ENCODE peak calls at places on chromosome 17, in nine cellular contexts. L is heart left ventricle, J is IMR-90, S is GM12878, Q is HCT116, P is transverse colon, Y is breast epithelium, M is esophagus squamous epithelium, N is body of pancreas. V is an unnamed sample.

GRCh38 chr17:9284884-9285283 is 263.6 kb downstream of the NTN1 start:
- DNase-seq in P (no peak), Q (no peak), N (no peak), L (peak; percentile 46), M (no peak), Y (no peak), J (no peak), S (no peak), V (no peak)

GRCh38 chr17:47882247-47882646 is 13.8 kb upstream of the SP2 start:
- DNase-seq in M (no peak), P (peak; percentile 81), N (no peak), L (no peak), S (no peak), Q (no peak), J (peak; percentile 32), Y (peak; percentile 64), V (peak; percentile 62)

GRCh38 chr17:68248886-68249872 is 1.3 kb downstream of the AMZ2 start:
- DNase-seq in Q (no peak), Y (peak; percentile 16), J (no peak), S (no peak), M (no peak), L (no peak), P (no peak), N (no peak), V (no peak)

GRCh38 chr17:2909164-2909852 is 113.1 kb downstream of the RAP1GAP2 start:
- DNase-seq in M (no peak), S (no peak), P (peak; percentile 30), Q (no peak), L (no peak), N (no peak), Y (no peak), J (no peak), V (no peak)

GRCh38 chr17:286571-286970 is 66.0 kb downstream of the RPH3AL start:
- DNase-seq in M (no peak), P (peak; percentile 2), Y (no peak), J (no peak), Q (no peak), N (peak; percentile 1), S (no peak), L (no peak), V (no peak)

GRCh38 chr17:35291802-35292201 is 48.9 kb downstream of the SLFN5 start:
- DNase-seq in Y (no peak), J (peak; percentile 8), S (no peak), Q (no peak), M (no peak), P (no peak), N (no peak), L (no peak), V (no peak)

GRCh38 chr17:17127730-17128291 is 78.3 kb downstream of the PLD6 start:
- DNase-seq in J (peak; percentile 32), S (no peak), M (no peak), P (no peak), Y (no peak), N (no peak), Q (no peak), L (no peak), V (no peak)

GRCh38 chr17:17322516-17323510 is 19.6 kb downstream of the NT5M start:
- DNase-seq in P (no peak), S (no peak), Y (no peak), J (no peak), M (no peak), Q (no peak), N (no peak), L (no peak), V (no peak)

GRCh38 chr17:81515530-81516041 is 3.0 kb upstream of the ACTG1 start:
- DNase-seq in N (no peak), Y (no peak), L (no peak), M (no peak), J (no peak), P (no peak), Q (no peak), S (no peak), V (peak; percentile 49)

GRCh38 chr17:28008526-28008925 is 34.0 kb upstream of the NLK start:
- DNase-seq in J (peak; percentile 66), Q (peak; percentile 8), N (peak; percentile 73), Y (no peak), M (no peak), L (peak; percentile 25), P (peak; percentile 38), S (no peak), V (peak; percentile 47)

DNA sequence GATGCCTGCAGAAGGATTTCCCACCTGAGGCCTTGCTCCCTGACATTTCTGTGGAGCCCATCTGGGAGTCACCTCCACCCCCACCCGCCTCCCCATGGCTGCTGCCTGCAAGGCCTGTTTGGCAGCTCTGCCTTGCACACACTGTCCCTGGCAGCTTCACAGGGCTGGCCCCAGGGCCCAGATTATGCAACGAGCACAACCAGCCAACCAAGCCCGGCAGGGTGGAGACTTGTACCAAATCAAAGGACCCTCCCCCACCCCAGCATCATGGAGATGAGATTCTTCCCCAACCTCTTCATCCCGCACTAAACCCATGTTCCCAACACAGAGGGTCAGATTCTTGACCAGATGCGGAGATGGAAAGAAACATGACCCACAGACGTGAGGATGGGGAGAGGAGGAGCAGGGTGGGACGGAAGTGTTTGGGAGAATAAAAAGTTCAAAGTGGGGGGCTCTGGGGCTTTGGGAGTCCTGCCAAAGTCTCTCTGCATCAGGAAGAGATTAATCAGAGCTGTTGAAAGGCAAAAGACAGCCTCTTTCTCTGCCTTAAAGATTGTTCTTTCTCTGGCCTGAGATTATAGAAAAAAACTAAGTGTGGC is 3.8 kb downstream of the SMARCD2 start:
- DNase-seq in M (no peak), L (peak; percentile 82), N (peak; percentile 96), P (peak; percentile 82), S (no peak), Y (peak; percentile 96), Q (no peak), J (peak; percentile 45), V (peak; percentile 97)
- TF ChIP-seq POLR2A in M (peak; percentile 28), L (no peak), N (peak; percentile 42), P (no peak), S (no peak), Y (no peak), Q (no peak), J (no peak), V (no peak)

GRCh38 chr17:57110579-57111367 is 25.7 kb downstream of the AKAP1 start:
- DNase-seq in L (peak; percentile 52), J (peak; percentile 3), M (no peak), S (no peak), Y (no peak), N (no peak), Q (no peak), P (no peak), V (no peak)

GRCh38 chr17:57110152-57110542 is 25.1 kb downstream of the AKAP1 start:
- DNase-seq in P (no peak), J (no peak), N (peak; percentile 43), S (no peak), Y (no peak), M (no peak), Q (no peak), L (peak; percentile 61), V (no peak)

GRCh38 chr17:57108656-57109392 is 23.8 kb downstream of the AKAP1 start:
- DNase-seq in P (peak; percentile 61), J (no peak), S (no peak), N (no peak), Y (no peak), Q (no peak), L (no peak), M (no peak), V (no peak)

GRCh38 chr17:57111386-57111785 is 26.3 kb downstream of the AKAP1 start:
- DNase-seq in N (no peak), S (no peak), M (no peak), P (no peak), L (no peak), Y (no peak), J (no peak), Q (no peak), V (no peak)

GRCh38 chr17:57109393-57110151 is 24.5 kb downstream of the AKAP1 start:
- DNase-seq in L (peak; percentile 64), S (no peak), P (peak; percentile 49), M (no peak), N (no peak), Y (peak; percentile 86), Q (no peak), J (peak; percentile 5), V (no peak)
- TF ChIP-seq CTCF in L (peak; percentile 17), S (no peak), P (peak; percentile 20), M (peak; percentile 40), N (no peak), Y (peak; percentile 25), Q (peak; percentile 33), J (no peak), V (no peak)

DNA sequence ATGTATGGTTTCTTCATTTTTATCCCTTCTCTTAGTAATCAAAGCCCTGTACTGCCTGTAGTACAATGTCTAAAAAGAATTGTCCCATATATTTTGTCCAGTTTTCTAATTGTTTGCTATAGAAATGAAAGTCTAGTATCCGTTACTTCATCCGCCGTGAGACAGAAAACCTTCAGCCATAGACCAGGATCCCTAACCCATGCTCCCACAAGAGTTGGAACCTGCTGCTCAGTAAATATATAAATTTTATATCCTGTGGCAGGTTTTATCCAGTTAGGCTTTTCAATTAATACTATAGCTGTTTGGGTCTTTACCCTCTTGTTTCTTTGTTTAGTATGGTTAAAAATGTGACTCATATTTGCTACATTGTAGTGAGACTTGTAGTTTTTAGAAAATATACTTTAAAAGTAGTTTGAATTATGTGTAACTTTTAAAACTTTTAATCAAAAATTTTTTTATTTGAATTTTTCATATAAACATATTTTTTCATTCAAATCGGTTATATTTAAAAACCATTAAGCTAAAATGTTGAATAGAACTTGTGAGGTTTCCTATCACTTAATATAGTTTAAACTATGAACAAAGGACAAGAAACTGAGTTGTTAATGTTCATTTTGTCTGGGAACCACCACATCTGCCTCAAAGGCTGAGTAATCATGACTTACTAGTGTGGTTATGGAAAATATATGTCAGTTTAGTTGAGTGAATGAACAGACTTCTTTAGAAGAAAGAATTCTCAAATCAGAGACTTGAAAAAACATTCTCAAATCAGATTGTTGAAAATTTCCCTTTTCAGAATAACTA is 54.8 kb downstream of the VMP1 start:
- DNase-seq in S (no peak), P (no peak), J (peak; percentile 89), Y (no peak), M (no peak), Q (peak; percentile 75), N (peak; percentile 57), L (no peak), V (no peak)
- H3K4me1 ChIP-seq in S (peaks cover 4% of the 10 kb centered on the region), P (no peaks in the 10 kb centered on the region), J (peaks cover 21% of the 10 kb centered on the region), Y (no peaks in the 10 kb centered on the region), M (peaks cover 24% of the 10 kb centered on the region), Q (peaks cover 61% of the 10 kb centered on the region), N (peaks cover 26% of the 10 kb centered on the region), L (no peaks in the 10 kb centered on the region), V (peaks cover 8% of the 10 kb centered on the region)

GRCh38 chr17:39809221-39809620 is 54.9 kb downstream of the IKZF3 start:
- DNase-seq in Y (no peak), N (no peak), L (no peak), M (no peak), J (no peak), Q (no peak), P (no peak), S (no peak), V (no peak)

GRCh38 chr17:39813631-39814030 is 50.5 kb downstream of the IKZF3 start:
- DNase-seq in Y (no peak), M (no peak), P (no peak), J (no peak), Q (no peak), S (no peak), N (peak; percentile 3), L (no peak), V (no peak)

GRCh38 chr17:39810939-39811728 is 53.0 kb downstream of the IKZF3 start:
- DNase-seq in P (no peak), Q (no peak), N (no peak), M (no peak), S (no peak), Y (no peak), L (no peak), J (no peak), V (no peak)

GRCh38 chr17:39814497-39814896 is 49.6 kb downstream of the IKZF3 start:
- DNase-seq in N (no peak), Y (no peak), L (no peak), S (no peak), M (no peak), P (no peak), Q (no peak), J (no peak), V (no peak)

GRCh38 chr17:39812466-39812865 is 51.6 kb downstream of the IKZF3 start:
- DNase-seq in S (no peak), P (no peak), J (no peak), N (peak; percentile 9), L (no peak), M (no peak), Q (no peak), Y (no peak), V (no peak)
- TF ChIP-seq POLR2A in S (no peak), P (no peak), J (no peak), N (no peak), L (no peak), M (no peak), Q (no peak), Y (no peak), V (no peak)